ENCODE peak calls at places on chromosomes 12 and 14, in nine cellular contexts. One of them, this sample, is unnamed.

GRCh38 chr14:72049462-72049861 is 117.2 kb downstream of the RGS6 start:
- DNase-seq in right lobe of liver: no peak
- DNase-seq in right cardiac atrium: no peak
- DNase-seq in A549: no peak
- DNase-seq in fibroblast of lung: peak; percentile 0
- DNase-seq in heart right ventricle: no peak
- DNase-seq in heart left ventricle: no peak
- DNase-seq in small intestine: no peak
- DNase-seq in tibial artery: no peak
- DNase-seq in this sample: no peak

GRCh38 chr12:24649634-24650033 is 299.3 kb downstream of the BCAT1 start:
- DNase-seq in heart right ventricle: no peak
- DNase-seq in fibroblast of lung: no peak
- DNase-seq in right lobe of liver: no peak
- DNase-seq in right cardiac atrium: no peak
- DNase-seq in A549: no peak
- DNase-seq in heart left ventricle: no peak
- DNase-seq in small intestine: no peak
- DNase-seq in tibial artery: no peak
- DNase-seq in this sample: no peak

GRCh38 chr14:88825078-88825458 is 617 bp downstream of the TTC8 start:
- DNase-seq in heart right ventricle: no peak
- DNase-seq in right lobe of liver: no peak
- DNase-seq in heart left ventricle: no peak
- DNase-seq in A549: peak; percentile 17
- DNase-seq in right cardiac atrium: no peak
- DNase-seq in tibial artery: no peak
- DNase-seq in small intestine: no peak
- DNase-seq in fibroblast of lung: peak; percentile 45
- DNase-seq in this sample: no peak

GRCh38 chr12:6323340-6323994 is 13.0 kb downstream of the PLEKHG6 start:
- DNase-seq in fibroblast of lung: peak; percentile 92
- DNase-seq in right cardiac atrium: peak; percentile 79
- DNase-seq in A549: peak; percentile 88
- DNase-seq in heart right ventricle: no peak
- DNase-seq in small intestine: peak; percentile 63
- DNase-seq in tibial artery: no peak
- DNase-seq in right lobe of liver: no peak
- DNase-seq in heart left ventricle: no peak
- DNase-seq in this sample: no peak

GRCh38 chr12:64890873-64891468 is 66.5 kb downstream of the TBC1D30 start:
- DNase-seq in right lobe of liver: no peak
- DNase-seq in fibroblast of lung: peak; percentile 40
- DNase-seq in heart right ventricle: no peak
- DNase-seq in right cardiac atrium: no peak
- DNase-seq in small intestine: peak; percentile 74
- DNase-seq in tibial artery: no peak
- DNase-seq in heart left ventricle: no peak
- DNase-seq in A549: peak; percentile 44
- DNase-seq in this sample: no peak

GRCh38 chr14:69713127-69713800 is 53.7 kb upstream of the SRSF5 start:
- DNase-seq in small intestine: peak; percentile 56
- DNase-seq in tibial artery: no peak
- DNase-seq in fibroblast of lung: no peak
- DNase-seq in heart right ventricle: no peak
- DNase-seq in A549: no peak
- DNase-seq in right cardiac atrium: no peak
- DNase-seq in heart left ventricle: no peak
- DNase-seq in right lobe of liver: no peak
- DNase-seq in this sample: no peak

GRCh38 chr12:103571286-103571685 is 15.8 kb upstream of the STAB2 start:
- DNase-seq in right cardiac atrium: peak; percentile 44
- DNase-seq in A549: no peak
- DNase-seq in fibroblast of lung: peak; percentile 11
- DNase-seq in right lobe of liver: no peak
- DNase-seq in small intestine: peak; percentile 72
- DNase-seq in tibial artery: no peak
- DNase-seq in heart left ventricle: peak; percentile 64
- DNase-seq in heart right ventricle: peak; percentile 49
- DNase-seq in this sample: peak; percentile 55

GRCh38 chr14:84453541-84453940 is 1076.4 kb upstream of the FLRT2 start:
- DNase-seq in A549: no peak
- DNase-seq in small intestine: no peak
- DNase-seq in heart right ventricle: no peak
- DNase-seq in heart left ventricle: no peak
- DNase-seq in fibroblast of lung: peak; percentile 38
- DNase-seq in right cardiac atrium: no peak
- DNase-seq in tibial artery: no peak
- DNase-seq in right lobe of liver: no peak
- DNase-seq in this sample: no peak

GRCh38 chr12:111056618-111057521 is 136.5 kb upstream of the MYL2 start:
- DNase-seq in small intestine: peak; percentile 51
- DNase-seq in tibial artery: no peak
- DNase-seq in fibroblast of lung: no peak
- DNase-seq in heart left ventricle: no peak
- DNase-seq in right lobe of liver: no peak
- DNase-seq in right cardiac atrium: no peak
- DNase-seq in A549: no peak
- DNase-seq in heart right ventricle: no peak
- DNase-seq in this sample: no peak

GRCh38 chr12:103727638-103728037 is 113.4 kb downstream of the NT5DC3 start:
- DNase-seq in right lobe of liver: no peak
- DNase-seq in tibial artery: no peak
- DNase-seq in heart right ventricle: no peak
- DNase-seq in small intestine: no peak
- DNase-seq in A549: no peak
- DNase-seq in heart left ventricle: no peak
- DNase-seq in fibroblast of lung: no peak
- DNase-seq in right cardiac atrium: no peak
- DNase-seq in this sample: no peak

DNA sequence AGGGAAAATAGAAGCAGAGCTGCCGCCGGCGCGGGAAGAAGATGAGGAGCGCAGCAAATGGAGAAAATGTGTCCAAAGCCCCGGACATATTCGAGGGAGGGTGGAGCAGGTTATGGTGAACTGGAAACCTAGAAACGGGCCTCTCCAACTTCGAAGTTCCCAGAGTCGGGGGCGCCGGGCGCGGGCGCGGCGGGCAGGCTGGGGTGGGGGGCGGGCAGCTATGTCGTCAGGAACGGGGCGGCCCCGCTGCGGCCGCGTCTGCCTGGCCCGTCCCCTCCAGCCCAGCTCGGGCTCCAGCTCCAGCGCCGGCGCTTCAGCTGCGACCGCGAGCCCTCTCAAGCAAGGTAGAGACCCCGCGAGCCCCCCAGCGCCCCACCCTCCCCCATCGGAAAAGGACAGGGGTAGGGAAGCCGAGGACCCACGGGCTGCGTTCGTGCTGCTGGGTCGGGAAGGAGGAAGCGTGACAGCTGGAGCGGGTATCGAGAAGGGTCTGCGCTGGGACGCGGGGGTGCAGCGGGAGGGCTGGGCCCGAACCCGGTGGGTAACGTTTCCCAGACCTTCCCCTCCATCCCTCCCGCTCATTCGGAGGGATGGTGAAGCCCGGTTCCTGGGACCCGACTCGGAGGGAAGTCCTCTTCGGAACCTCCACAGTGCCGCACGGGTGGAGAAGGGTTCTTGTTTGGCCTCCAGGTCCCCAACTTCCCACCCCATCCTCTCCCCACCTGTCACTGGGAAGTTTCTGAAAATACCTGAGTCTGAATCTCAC is 1.0 kb downstream of the DGKA start:
- DNase-seq in A549: peak; percentile 44
- DNase-seq in heart right ventricle: peak; percentile 70
- DNase-seq in right cardiac atrium: peak; percentile 87
- DNase-seq in right lobe of liver: peak; percentile 73
- DNase-seq in small intestine: peak; percentile 61
- DNase-seq in tibial artery: peak; percentile 46
- DNase-seq in heart left ventricle: peak; percentile 59
- DNase-seq in fibroblast of lung: peak; percentile 48
- DNase-seq in this sample: no peak
- H3K4me1 ChIP-seq in A549: peaks cover 40% of the 10 kb centered on the region
- H3K4me1 ChIP-seq in heart right ventricle: peaks cover 13% of the 10 kb centered on the region
- H3K4me1 ChIP-seq in right cardiac atrium: peaks cover 12% of the 10 kb centered on the region
- H3K4me1 ChIP-seq in right lobe of liver: peaks cover 7% of the 10 kb centered on the region
- H3K4me1 ChIP-seq in small intestine: peaks cover 14% of the 10 kb centered on the region
- H3K4me1 ChIP-seq in tibial artery: no peaks in the 10 kb centered on the region
- H3K4me1 ChIP-seq in heart left ventricle: peaks cover 48% of the 10 kb centered on the region
- H3K4me1 ChIP-seq in fibroblast of lung: peaks cover 25% of the 10 kb centered on the region
- H3K4me1 ChIP-seq in this sample: peaks cover 54% of the 10 kb centered on the region

DNA sequence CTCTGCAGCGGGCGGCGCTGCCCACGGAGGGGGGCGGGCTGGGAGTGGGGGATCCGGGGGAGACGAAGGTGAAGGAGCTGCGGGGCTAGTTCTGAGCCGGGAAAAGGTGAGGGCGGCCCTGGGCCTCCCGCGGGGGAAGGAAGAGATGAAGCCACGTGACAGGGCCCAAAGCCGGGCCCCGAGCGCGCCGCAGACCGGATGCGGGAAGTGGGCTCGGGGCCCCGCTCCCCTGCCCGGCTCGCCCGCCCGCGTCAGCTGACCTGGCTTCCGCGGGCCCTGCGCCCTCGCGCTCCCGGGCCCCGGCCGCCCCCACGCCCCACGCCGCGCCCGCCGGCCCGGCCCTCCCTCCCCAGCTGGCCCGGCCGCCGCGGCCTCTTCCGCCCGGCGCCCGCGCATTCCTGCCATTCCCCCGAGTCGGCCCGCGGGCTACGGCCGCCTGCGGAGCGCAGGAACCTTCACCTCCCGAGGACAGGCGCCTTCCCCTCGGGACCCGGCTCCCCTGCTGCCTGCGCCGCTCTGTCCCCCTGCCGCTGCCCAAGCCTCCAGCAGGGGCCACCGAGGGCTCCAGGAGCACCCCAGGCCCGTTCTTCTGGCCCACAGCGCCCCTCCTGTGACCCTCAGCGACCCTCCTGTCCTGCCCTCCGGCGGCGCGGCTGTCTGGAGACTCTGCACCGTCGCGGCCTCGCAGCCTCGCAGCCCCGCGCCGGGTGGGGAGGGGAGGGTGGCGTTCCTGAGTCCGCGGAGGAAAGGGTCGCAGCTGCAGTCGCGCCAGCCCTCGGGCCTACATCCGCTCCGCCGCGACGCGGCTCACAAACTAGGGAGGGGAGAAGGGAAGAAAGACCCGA is 20.4 kb downstream of the NINJ2 start:
- DNase-seq in tibial artery: peak; percentile 62
- DNase-seq in A549: peak; percentile 82
- DNase-seq in small intestine: peak; percentile 84
- DNase-seq in right cardiac atrium: peak; percentile 91
- DNase-seq in heart right ventricle: peak; percentile 82
- DNase-seq in fibroblast of lung: peak; percentile 74
- DNase-seq in heart left ventricle: peak; percentile 88
- DNase-seq in right lobe of liver: peak; percentile 88
- DNase-seq in this sample: no peak
- H3K4me1 ChIP-seq in tibial artery: no peaks in the 10 kb centered on the region
- H3K4me1 ChIP-seq in A549: peaks cover 49% of the 10 kb centered on the region
- H3K4me1 ChIP-seq in small intestine: peaks cover 10% of the 10 kb centered on the region
- H3K4me1 ChIP-seq in right cardiac atrium: peaks cover 16% of the 10 kb centered on the region
- H3K4me1 ChIP-seq in heart right ventricle: peaks cover 47% of the 10 kb centered on the region
- H3K4me1 ChIP-seq in fibroblast of lung: peaks cover 22% of the 10 kb centered on the region
- H3K4me1 ChIP-seq in heart left ventricle: peaks cover 65% of the 10 kb centered on the region
- H3K4me1 ChIP-seq in right lobe of liver: peaks cover 43% of the 10 kb centered on the region
- H3K4me1 ChIP-seq in this sample: peaks cover 44% of the 10 kb centered on the region

DNA sequence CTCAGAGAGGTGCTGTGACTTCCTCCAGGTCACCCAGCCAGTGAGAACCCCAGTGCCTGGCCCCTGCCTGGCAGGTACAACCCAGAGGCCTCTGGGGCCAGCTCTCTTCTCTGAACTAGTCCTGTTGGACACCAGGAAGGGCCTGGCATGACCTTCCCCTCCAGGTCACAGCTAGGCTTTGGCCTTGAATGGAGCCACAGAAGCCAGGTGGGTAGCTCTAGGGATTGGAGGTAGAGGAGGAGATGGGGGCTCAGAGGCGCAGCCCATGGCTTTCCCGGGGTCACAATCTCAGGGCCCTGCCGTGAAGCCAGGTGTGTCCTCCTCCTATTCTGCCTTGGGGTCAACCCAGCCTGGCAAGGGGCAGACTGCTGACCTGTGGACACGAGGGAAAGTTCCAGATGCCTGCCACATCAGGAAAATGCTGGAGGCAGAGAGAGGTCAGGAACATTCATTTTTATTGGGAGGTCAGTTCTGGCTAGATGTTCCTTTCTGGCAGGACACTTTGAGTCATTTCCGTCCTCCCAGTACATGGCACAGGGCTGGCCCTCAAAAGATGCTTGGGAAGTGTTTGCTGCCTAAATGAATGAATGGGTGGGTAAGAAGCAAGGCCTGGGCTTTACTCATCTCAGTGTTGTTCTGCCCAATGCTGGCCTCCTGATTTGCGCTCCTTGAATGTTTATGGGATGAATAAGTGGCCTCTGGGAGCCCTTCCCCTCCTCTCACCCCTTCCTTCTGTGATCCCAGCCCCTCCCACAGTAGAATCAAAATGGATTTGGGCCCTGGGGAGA is 25.4 kb downstream of the FAM222A start:
- DNase-seq in small intestine: no peak
- DNase-seq in right lobe of liver: peak; percentile 47
- DNase-seq in A549: no peak
- DNase-seq in heart left ventricle: peak; percentile 16
- DNase-seq in heart right ventricle: no peak
- DNase-seq in fibroblast of lung: peak; percentile 32
- DNase-seq in tibial artery: peak; percentile 7
- DNase-seq in right cardiac atrium: no peak
- DNase-seq in this sample: no peak
- H3K4me1 ChIP-seq in small intestine: peaks cover 3% of the 10 kb centered on the region
- H3K4me1 ChIP-seq in right lobe of liver: peaks cover 45% of the 10 kb centered on the region
- H3K4me1 ChIP-seq in A549: peaks cover 8% of the 10 kb centered on the region
- H3K4me1 ChIP-seq in heart left ventricle: peaks cover 25% of the 10 kb centered on the region
- H3K4me1 ChIP-seq in heart right ventricle: peaks cover 5% of the 10 kb centered on the region
- H3K4me1 ChIP-seq in fibroblast of lung: no peaks in the 10 kb centered on the region
- H3K4me1 ChIP-seq in tibial artery: no peaks in the 10 kb centered on the region
- H3K4me1 ChIP-seq in right cardiac atrium: peaks cover 15% of the 10 kb centered on the region
- H3K4me1 ChIP-seq in this sample: no peaks in the 10 kb centered on the region

GRCh38 chr14:95741051-95741490 is 27.1 kb upstream of the TCL1A start:
- DNase-seq in heart left ventricle: no peak
- DNase-seq in A549: no peak
- DNase-seq in heart right ventricle: no peak
- DNase-seq in right cardiac atrium: no peak
- DNase-seq in right lobe of liver: no peak
- DNase-seq in small intestine: no peak
- DNase-seq in tibial artery: no peak
- DNase-seq in fibroblast of lung: no peak
- DNase-seq in this sample: peak; percentile 81
- H3K4me1 ChIP-seq in heart left ventricle: no peaks in the 10 kb centered on the region
- H3K4me1 ChIP-seq in A549: no peaks in the 10 kb centered on the region
- H3K4me1 ChIP-seq in heart right ventricle: no peaks in the 10 kb centered on the region
- H3K4me1 ChIP-seq in right cardiac atrium: no peaks in the 10 kb centered on the region
- H3K4me1 ChIP-seq in right lobe of liver: no peaks in the 10 kb centered on the region
- H3K4me1 ChIP-seq in small intestine: no peaks in the 10 kb centered on the region
- H3K4me1 ChIP-seq in tibial artery: no peaks in the 10 kb centered on the region
- H3K4me1 ChIP-seq in fibroblast of lung: no peaks in the 10 kb centered on the region
- H3K4me1 ChIP-seq in this sample: no peaks in the 10 kb centered on the region

This sample was measured in esophagus muscularis mucosa.